ENCODE peak calls at places on chromosomes 1 and 21, in ten cellular contexts. C is Calu3; I is testis; N is EL; Y is uterus; U is activated CD8-positive, alpha-beta memory T cell treated with anti-CD3 and anti-CD28 coated beads, Interleukin-2, amount 50 U/mL, for 48 hours; R is lower lobe of right lung; W is Kasumi-1; P is mucosa of gallbladder; A is KBM-7. L is an unnamed sample.
A peak's percentile ranks its signal among the peaks of the same experiment; 100 is the strongest.

GRCh38 chr1:157542676-157543075 is 9.6 kb downstream of the FCRL5 start:
- DNase-seq in W (no peak), R (peak; percentile 47), N (no peak), I (peak; percentile 62), C (peak; percentile 66), A (no peak), U (no peak), Y (no peak), P (peak; percentile 67), L (no peak)

GRCh38 chr1:46613661-46614603 is 2.7 kb downstream of the MOB3C start:
- DNase-seq in N (peak; percentile 59), U (no peak), A (peak; percentile 84), W (peak; percentile 71), Y (peak; percentile 89), P (peak; percentile 83), I (peak; percentile 94), R (peak; percentile 93), C (no peak), L (no peak)

GRCh38 chr1:202576816-202577215 is 133.4 kb downstream of the SYT2 start:
- DNase-seq in W (peak; percentile 12), P (peak; percentile 32), U (no peak), R (no peak), N (peak; percentile 88), A (no peak), Y (no peak), I (no peak), C (peak; percentile 36), L (no peak)

GRCh38 chr1:198937231-198938031 is 298.6 kb downstream of the PTPRC start:
- DNase-seq in U (no peak), C (peak; percentile 66), I (peak; percentile 81), Y (peak; percentile 31), P (peak; percentile 77), R (no peak), W (peak; percentile 98), N (peak; percentile 92), A (peak; percentile 94), L (no peak)

GRCh38 chr1:210347112-210347511 is 18.4 kb downstream of the HHAT start:
- DNase-seq in N (peak; percentile 42), Y (no peak), C (no peak), A (no peak), W (no peak), P (no peak), I (no peak), R (no peak), U (no peak), L (no peak)

GRCh38 chr1:172143384-172144025 is 277.0 kb upstream of the C1orf105 start:
- DNase-seq in U (no peak), I (peak; percentile 20), A (no peak), W (no peak), P (no peak), N (peak; percentile 78), Y (no peak), C (peak; percentile 36), R (no peak), L (no peak)

GRCh38 chr1:153608742-153609584 is 4.0 kb downstream of the S100A16 start:
- DNase-seq in R (peak; percentile 89), N (peak; percentile 99), I (peak; percentile 93), C (peak; percentile 91), A (no peak), U (no peak), W (no peak), Y (peak; percentile 88), P (peak; percentile 73), L (no peak)

GRCh38 chr1:222592171-222592570 is 2.4 kb upstream of the TAF1A start:
- DNase-seq in W (no peak), Y (no peak), P (no peak), C (no peak), R (no peak), A (no peak), N (peak; percentile 38), I (no peak), U (no peak), L (no peak)

GRCh38 chr1:48202030-48202752 is 20.3 kb upstream of the SLC5A9 start:
- DNase-seq in A (peak; percentile 63), R (peak; percentile 74), P (peak; percentile 69), C (peak; percentile 72), W (peak; percentile 75), Y (peak; percentile 56), U (peak; percentile 85), I (peak; percentile 78), N (peak; percentile 68), L (peak; percentile 79)

GRCh38 chr21:45651921-45652320 is 8.4 kb downstream of the PCBP3 start:
- DNase-seq in N (no peak), P (no peak), Y (no peak), C (no peak), A (no peak), W (no peak), I (no peak), U (no peak), R (no peak), L (no peak)

GRCh38 chr1:64839732-64840405 is 95.0 kb downstream of the RAVER2 start:
- DNase-seq in Y (no peak), W (no peak), C (no peak), N (no peak), P (no peak), U (no peak), R (no peak), I (no peak), A (no peak), L (no peak)

GRCh38 chr1:84957956-84958355 is 39.0 kb downstream of the MCOLN2 start:
- DNase-seq in Y (no peak), N (no peak), W (no peak), A (no peak), R (no peak), C (no peak), U (no peak), I (no peak), P (no peak), L (no peak)

GRCh38 chr1:106620521-106620954 is 435.9 kb upstream of the PRMT6 start:
- DNase-seq in U (no peak), W (no peak), N (peak; percentile 23), C (peak; percentile 44), R (no peak), P (no peak), Y (no peak), A (no peak), I (no peak), L (no peak)

GRCh38 chr1:63641615-63642014 is 48.4 kb downstream of the PGM1 start:
- DNase-seq in N (no peak), C (no peak), R (no peak), U (no peak), W (no peak), Y (no peak), P (no peak), I (no peak), A (no peak), L (no peak)

GRCh38 chr1:114154963-114155322 is 1.3 kb upstream of the SYT6 start:
- DNase-seq in A (no peak), Y (no peak), W (no peak), R (no peak), N (peak; percentile 50), C (peak; percentile 4), U (peak; percentile 56), P (no peak), I (no peak), L (no peak)

GRCh38 chr1:205199090-205199930 is 12.2 kb downstream of the DSTYK start:
- DNase-seq in C (no peak), U (peak; percentile 68), I (no peak), A (peak; percentile 14), R (no peak), N (peak; percentile 75), Y (no peak), W (no peak), P (no peak), L (no peak)

GRCh38 chr1:224181453-224181810 is 1.6 kb upstream of the DEGS1 start:
- DNase-seq in A (no peak), W (no peak), I (no peak), Y (no peak), R (no peak), U (no peak), N (no peak), P (no peak), C (no peak), L (no peak)

GRCh38 chr1:246184503-246184902 is 322.6 kb downstream of the SMYD3 start:
- DNase-seq in U (no peak), W (no peak), P (no peak), C (no peak), R (no peak), Y (no peak), N (no peak), A (peak; percentile 59), I (no peak), L (no peak)

GRCh38 chr1:240399381-240399780 is 212.6 kb downstream of the GREM2 start:
- DNase-seq in I (no peak), Y (peak; percentile 54), R (no peak), P (no peak), U (no peak), W (no peak), A (no peak), N (peak; percentile 88), C (no peak), L (no peak)

GRCh38 chr21:46662367-46662654 is 26.8 kb downstream of the PRMT2 start:
- DNase-seq in R (no peak), U (no peak), I (no peak), P (no peak), Y (no peak), C (no peak), A (no peak), N (no peak), W (no peak), L (no peak)

GRCh38 chr1:45327644-45328515 is 1.2 kb downstream of the HPDL start:
- DNase-seq in Y (no peak), N (no peak), U (no peak), I (no peak), A (no peak), P (no peak), R (no peak), C (peak; percentile 28), W (peak; percentile 32), L (no peak)

GRCh38 chr1:16944038-16944437 is 22.3 kb downstream of the CROCC start:
- DNase-seq in A (no peak), W (no peak), P (no peak), Y (no peak), I (no peak), C (no peak), R (no peak), U (no peak), N (no peak), L (no peak)

L was measured in type B pancreatic cell.